ENCODE peak calls at places on chromosomes 5 and 9, in six cellular contexts. Y, C, U, T, R and V are unnamed samples.

GRCh38 chr5:165405340-165405739 is 1899.9 kb downstream of the MAT2B start:
- DNase-seq in Y (no peak), C (no peak), U (no peak), T (no peak), R (no peak), V (no peak)

GRCh38 chr9:31612336-31613030 is 772.0 kb upstream of the ACO1 start:
- DNase-seq in Y (no peak), C (peak; percentile 6), U (no peak), T (no peak), R (no peak), V (no peak)

GRCh38 chr5:15791859-15792258 is 291.9 kb downstream of the FBXL7 start:
- DNase-seq in Y (no peak), C (no peak), U (peak; percentile 73), T (no peak), R (no peak), V (no peak)

GRCh38 chr9:130523921-130524320 is 55.5 kb upstream of the FUBP3 start:
- DNase-seq in Y (no peak), C (no peak), U (no peak), T (no peak), R (no peak), V (no peak)

GRCh38 chr5:67059747-67060490 is 136.7 kb downstream of the CD180 start:
- DNase-seq in Y (no peak), C (peak; percentile 79), U (peak; percentile 9), T (no peak), R (no peak), V (no peak)

GRCh38 chr9:90044710-90045151 is 439.9 kb downstream of the GADD45G start:
- DNase-seq in Y (no peak), C (no peak), U (peak; percentile 11), T (no peak), R (no peak), V (no peak)

GRCh38 chr5:124056326-124057160 is 544.6 kb downstream of the CSNK1G3 start:
- DNase-seq in Y (no peak), C (peak; percentile 37), U (no peak), T (no peak), R (no peak), V (no peak)

GRCh38 chr5:6551287-6551954 is 81.4 kb downstream of the NSUN2 start:
- DNase-seq in Y (no peak), C (no peak), U (peak; percentile 27), T (no peak), R (peak; percentile 58), V (peak; percentile 35)

GRCh38 chr5:173290477-173291131 is 37.6 kb downstream of the STC2 start:
- DNase-seq in Y (no peak), C (peak; percentile 74), U (no peak), T (no peak), R (no peak), V (no peak)

GRCh38 chr9:79977510-79978197 is 405.9 kb downstream of the TLE4 start:
- DNase-seq in Y (no peak), C (no peak), U (no peak), T (no peak), R (no peak), V (no peak)

GRCh38 chr9:2228132-2228531 is 213.0 kb downstream of the SMARCA2 start:
- DNase-seq in Y (no peak), C (peak; percentile 26), U (no peak), T (no peak), R (no peak), V (no peak)

GRCh38 chr9:111621895-111622480 is 9.1 kb upstream of the DNAJC25 start:
- DNase-seq in Y (no peak), C (peak; percentile 73), U (peak; percentile 57), T (peak; percentile 8), R (no peak), V (no peak)

GRCh38 chr5:124289122-124289521 is 457.3 kb downstream of the ZNF608 start:
- DNase-seq in Y (no peak), C (peak; percentile 44), U (no peak), T (no peak), R (no peak), V (no peak)

GRCh38 chr5:98106116-98107088 is 667.1 kb upstream of the RGMB start:
- DNase-seq in Y (peak; percentile 40), C (no peak), U (peak; percentile 88), T (no peak), R (no peak), V (no peak)

GRCh38 chr5:61653802-61654580 is 321.9 kb downstream of the ZSWIM6 start:
- DNase-seq in Y (no peak), C (no peak), U (no peak), T (no peak), R (no peak), V (no peak)

GRCh38 chr5:98938459-98938858 is 9.7 kb upstream of the CHD1 start:
- DNase-seq in Y (no peak), C (peak; percentile 73), U (peak; percentile 76), T (no peak), R (no peak), V (no peak)

GRCh38 chr5:150109921-150110320 is 23.6 kb upstream of the CSF1R start:
- DNase-seq in Y (no peak), C (no peak), U (no peak), T (no peak), R (no peak), V (no peak)

GRCh38 chr9:135039916-135040645 is 47.4 kb upstream of the OLFM1 start:
- DNase-seq in Y (no peak), C (no peak), U (no peak), T (no peak), R (no peak), V (no peak)

GRCh38 chr5:117077142-117077541 is 502.5 kb upstream of the SEMA6A start:
- DNase-seq in Y (no peak), C (peak; percentile 14), U (no peak), T (no peak), R (no peak), V (no peak)

GRCh38 chr9:132615822-132616221 is 33.4 kb downstream of the BARHL1 start:
- DNase-seq in Y (no peak), C (no peak), U (no peak), T (no peak), R (no peak), V (no peak)

GRCh38 chr5:44266882-44267577 is 122.2 kb downstream of the FGF10 start:
- DNase-seq in Y (no peak), C (no peak), U (no peak), T (no peak), R (no peak), V (no peak)

GRCh38 chr9:88529496-88529895 is 5.5 kb upstream of the NXNL2 start:
- DNase-seq in Y (no peak), C (no peak), U (no peak), T (no peak), R (no peak), V (no peak)

GRCh38 chr5:58021476-58021875 is 438.4 kb downstream of the PLK2 start:
- DNase-seq in Y (no peak), C (no peak), U (no peak), T (no peak), R (no peak), V (no peak)

GRCh38 chr5:24385070-24385469 is 259.7 kb downstream of the CDH10 start:
- DNase-seq in Y (no peak), C (no peak), U (no peak), T (no peak), R (no peak), V (no peak)

GRCh38 chr5:134006119-134006514 is 1.3 kb upstream of the VDAC1 start:
- DNase-seq in Y (no peak), C (no peak), U (no peak), T (no peak), R (no peak), V (no peak)

GRCh38 chr5:36371366-36371765 is 69.7 kb upstream of the RANBP3L start:
- DNase-seq in Y (no peak), C (no peak), U (no peak), T (no peak), R (no peak), V (no peak)